ENCODE peak calls at places on chromosome 2, in eight cellular contexts. B is choroid plexus epithelial cell, L is A549, S is WERI-Rb-1, F is fibroblast of lung, Q is transverse colon, J is pancreas, W is PC-9. U is an unnamed sample.

GRCh38 chr2:30300456-30301221 is 69.3 kb downstream of the LBH start:
- DNase-seq in B (peak), L (peak), S (peak), F (peak), Q (no peak), J (no peak), W (no peak), U (no peak)

GRCh38 chr2:45640575-45640974 is 10.9 kb upstream of the PRKCE start:
- DNase-seq in B (no peak), L (no peak), S (no peak), F (no peak), Q (no peak), J (no peak), W (no peak), U (no peak)

GRCh38 chr2:96913398-96914202 is 43.7 kb upstream of the SEMA4C start:
- DNase-seq in B (no peak), L (no peak), S (no peak), F (no peak), Q (peak), J (no peak), W (no peak), U (no peak)

GRCh38 chr2:204840504-204840903 is 295.2 kb downstream of the PARD3B start:
- DNase-seq in B (no peak), L (no peak), S (no peak), F (no peak), Q (no peak), J (no peak), W (no peak), U (no peak)

GRCh38 chr2:241892299-241893137 is 23.0 kb downstream of the RTP5 start:
- DNase-seq in B (peak), L (no peak), S (peak), F (peak), Q (no peak), J (no peak), W (peak), U (peak)

GRCh38 chr2:152344561-152345195 is 9.7 kb downstream of the FMNL2 start:
- DNase-seq in B (no peak), L (no peak), S (no peak), F (no peak), Q (no peak), J (no peak), W (no peak), U (no peak)

GRCh38 chr2:151946856-151947523 is 118.8 kb upstream of the ARL5A start:
- DNase-seq in B (peak), L (peak), S (peak), F (peak), Q (peak), J (peak), W (no peak), U (peak)

GRCh38 chr2:134207589-134208209 is 46.2 kb upstream of the MGAT5 start:
- DNase-seq in B (peak), L (peak), S (peak), F (peak), Q (peak), J (peak), W (peak), U (peak)

GRCh38 chr2:65458999-65459398 is 26.6 kb upstream of the SPRED2 start:
- DNase-seq in B (no peak), L (no peak), S (no peak), F (peak), Q (no peak), J (no peak), W (no peak), U (peak)

GRCh38 chr2:237354930-237355329 is 59.0 kb downstream of the COL6A3 start:
- DNase-seq in B (peak), L (no peak), S (no peak), F (peak), Q (no peak), J (no peak), W (peak), U (peak)

GRCh38 chr2:142756430-142756829 is 121.0 kb upstream of the KYNU start:
- DNase-seq in B (peak), L (no peak), S (no peak), F (peak), Q (no peak), J (no peak), W (no peak), U (peak)

GRCh38 chr2:43067254-43068052 is 159.0 kb downstream of the ZFP36L2 start:
- DNase-seq in B (no peak), L (no peak), S (no peak), F (no peak), Q (peak), J (no peak), W (no peak), U (no peak)

GRCh38 chr2:8412082-8412481 is 269.8 kb upstream of the ID2 start:
- DNase-seq in B (no peak), L (peak), S (no peak), F (peak), Q (peak), J (peak), W (no peak), U (peak)

GRCh38 chr2:99811544-99811943 is 321.7 kb upstream of the REV1 start:
- DNase-seq in B (peak), L (no peak), S (no peak), F (peak), Q (no peak), J (no peak), W (no peak), U (peak)

GRCh38 chr2:14285812-14286211 is 346.7 kb upstream of the LRATD1 start:
- DNase-seq in B (no peak), L (no peak), S (no peak), F (no peak), Q (no peak), J (no peak), W (no peak), U (no peak)

GRCh38 chr2:237306787-237307170 is 107.2 kb downstream of the COL6A3 start:
- DNase-seq in B (no peak), L (no peak), S (no peak), F (peak), Q (no peak), J (no peak), W (no peak), U (peak)

GRCh38 chr2:70354264-70354949 is 52.5 kb upstream of the FAM136A start:
- DNase-seq in B (no peak), L (no peak), S (no peak), F (peak), Q (no peak), J (no peak), W (no peak), U (peak)

GRCh38 chr2:95299961-95300360 is 2.8 kb downstream of the KCNIP3 start:
- DNase-seq in B (no peak), L (no peak), S (no peak), F (no peak), Q (no peak), J (no peak), W (no peak), U (no peak)

GRCh38 chr2:62568983-62569837 is 63.2 kb upstream of the TMEM17 start:
- DNase-seq in B (peak), L (peak), S (no peak), F (peak), Q (no peak), J (no peak), W (no peak), U (no peak)

GRCh38 chr2:181300600-181301291 is 156.4 kb upstream of the ITGA4 start:
- DNase-seq in B (no peak), L (no peak), S (no peak), F (no peak), Q (no peak), J (no peak), W (no peak), U (no peak)

GRCh38 chr2:12278217-12278755 is 438.4 kb upstream of the TRIB2 start:
- DNase-seq in B (peak), L (no peak), S (no peak), F (peak), Q (no peak), J (no peak), W (no peak), U (no peak)

GRCh38 chr2:224971214-224971613 is 71.1 kb downstream of the DOCK10 start:
- DNase-seq in B (no peak), L (no peak), S (no peak), F (no peak), Q (peak), J (no peak), W (peak), U (no peak)

GRCh38 chr2:121613774-121614173 is 35.5 kb downstream of the CLASP1 start:
- DNase-seq in B (no peak), L (no peak), S (no peak), F (no peak), Q (no peak), J (no peak), W (no peak), U (no peak)

GRCh38 chr2:143426296-143426695 is 297.1 kb downstream of the ARHGAP15 start:
- DNase-seq in B (peak), L (no peak), S (no peak), F (peak), Q (no peak), J (no peak), W (no peak), U (peak)

GRCh38 chr2:127400897-127401756 is 13.4 kb upstream of the MAP3K2 start:
- DNase-seq in B (peak), L (peak), S (no peak), F (peak), Q (peak), J (no peak), W (peak), U (peak)

GRCh38 chr2:71453404-71454220 is at the start of gene DYSF:
- DNase-seq in B (peak), L (no peak), S (no peak), F (peak), Q (peak), J (peak), W (peak), U (peak)

GRCh38 chr2:25528173-25528572 is 145.2 kb downstream of the DTNB start:
- DNase-seq in B (peak), L (no peak), S (no peak), F (peak), Q (no peak), J (no peak), W (no peak), U (peak)

GRCh38 chr2:43051316-43051715 is 175.1 kb downstream of the ZFP36L2 start:
- DNase-seq in B (peak), L (peak), S (no peak), F (peak), Q (peak), J (no peak), W (peak), U (peak)

GRCh38 chr2:225534697-225535096 is 135.2 kb downstream of the NYAP2 start:
- DNase-seq in B (no peak), L (no peak), S (no peak), F (no peak), Q (no peak), J (no peak), W (no peak), U (peak)

GRCh38 chr2:29238497-29238896 is 123.3 kb downstream of the CLIP4 start:
- DNase-seq in B (peak), L (peak), S (peak), F (no peak), Q (no peak), J (peak), W (peak), U (peak)

GRCh38 chr2:41872646-41873045 is 175.2 kb upstream of the PKDCC start:
- DNase-seq in B (peak), L (no peak), S (no peak), F (peak), Q (no peak), J (no peak), W (no peak), U (peak)

GRCh38 chr2:15527074-15527739 is 33.9 kb downstream of the NBAS start:
- DNase-seq in B (no peak), L (no peak), S (peak), F (no peak), Q (no peak), J (no peak), W (no peak), U (no peak)

GRCh38 chr2:85457043-85457442 is 38.5 kb downstream of the SH2D6 start:
- DNase-seq in B (no peak), L (no peak), S (no peak), F (no peak), Q (no peak), J (no peak), W (no peak), U (no peak)

GRCh38 chr2:85458611-85459563 is 40.4 kb downstream of the SH2D6 start:
- DNase-seq in B (no peak), L (no peak), S (no peak), F (peak), Q (no peak), J (no peak), W (no peak), U (peak)

GRCh38 chr2:85452237-85452636 is 33.7 kb downstream of the SH2D6 start:
- DNase-seq in B (no peak), L (no peak), S (no peak), F (no peak), Q (no peak), J (peak), W (no peak), U (no peak)

GRCh38 chr2:85457877-85458316 is 39.4 kb downstream of the SH2D6 start:
- DNase-seq in B (no peak), L (no peak), S (no peak), F (peak), Q (peak), J (no peak), W (peak), U (peak)

DNA sequence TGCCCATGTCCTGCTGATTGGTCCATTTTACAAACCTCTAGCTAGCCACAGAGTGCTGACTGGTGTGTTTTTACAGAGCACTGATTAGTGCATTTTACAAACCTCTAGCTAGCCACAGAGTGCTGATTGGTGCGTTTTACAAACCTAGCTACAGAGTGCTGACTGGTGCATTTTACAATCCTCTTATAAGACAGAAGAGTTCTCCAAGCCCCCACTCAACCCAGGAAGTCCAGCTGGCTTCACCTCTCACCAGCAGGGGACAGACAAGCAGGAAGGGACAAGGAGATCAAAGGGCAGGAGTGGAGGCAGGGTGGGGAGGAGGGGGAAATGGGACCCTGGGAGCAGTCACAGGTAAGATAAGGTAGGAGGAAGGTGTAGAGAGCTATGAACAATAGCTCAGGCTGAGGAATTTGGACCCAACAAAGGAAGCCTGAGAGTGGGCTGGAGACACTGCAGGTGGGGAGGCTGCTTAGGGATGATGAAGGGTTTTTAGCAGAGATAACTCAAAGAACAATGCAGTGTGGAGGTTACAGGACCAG is 37.1 kb downstream of the SH2D6 start:
- DNase-seq in B (no peak), L (no peak), S (peak), F (no peak), Q (no peak), J (no peak), W (no peak), U (no peak)
- TF ChIP-seq CTCF in B (no peak), L (no peak), S (peak), F (no peak), Q (no peak), J (no peak), W (no peak), U (no peak)

DNA sequence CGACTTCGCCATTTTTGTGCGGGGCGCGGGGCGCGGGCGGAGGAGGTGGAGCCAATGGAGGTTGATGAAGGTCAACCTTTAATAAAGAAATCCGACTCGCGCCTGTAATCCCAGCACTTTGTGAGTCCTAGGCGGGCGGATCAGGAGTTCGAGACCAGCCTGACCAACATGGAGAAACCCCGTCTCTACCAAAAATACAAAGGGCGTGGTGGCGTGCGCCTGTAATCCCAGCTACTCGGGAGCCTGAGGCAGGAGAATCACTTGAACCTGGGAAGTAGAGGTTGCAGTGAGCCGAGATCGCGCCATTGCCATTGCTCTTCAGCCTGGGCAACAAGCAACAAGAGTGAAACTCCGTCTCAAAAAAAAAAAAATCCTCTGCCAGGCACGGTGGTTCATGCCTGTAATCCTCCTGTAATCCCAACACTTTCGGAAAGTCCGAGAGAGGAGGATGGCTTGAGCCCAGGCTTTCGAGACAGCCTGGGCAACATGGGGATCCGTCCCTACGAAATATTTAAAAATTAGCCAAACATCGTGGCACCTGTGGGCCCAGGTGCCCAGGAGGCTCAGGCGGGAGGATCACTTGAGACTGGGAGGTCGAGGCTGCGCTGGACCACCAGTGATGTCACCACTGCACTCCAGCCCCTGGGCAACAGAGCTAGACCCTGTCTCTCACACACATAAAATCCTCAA is 490 bp upstream of the PREB start:
- DNase-seq in B (no peak), L (no peak), S (no peak), F (no peak), Q (no peak), J (no peak), W (no peak), U (no peak)
- H3K4me3 ChIP-seq in B (peak), L (peak), S (peak), F (no peak), Q (peak), J (peak), W (peak), U (peak)

GRCh38 chr2:218856896-218857243 is 2.7 kb upstream of the WNT6 start:
- DNase-seq in B (no peak), L (no peak), S (no peak), F (no peak), Q (no peak), J (no peak), W (no peak), U (no peak)

GRCh38 chr2:218854860-218855259 is 4.7 kb upstream of the WNT6 start:
- DNase-seq in B (no peak), L (no peak), S (no peak), F (no peak), Q (no peak), J (no peak), W (no peak), U (no peak)

GRCh38 chr2:218855305-218856167 is 4.1 kb upstream of the WNT6 start:
- DNase-seq in B (no peak), L (no peak), S (peak), F (no peak), Q (no peak), J (no peak), W (no peak), U (no peak)

GRCh38 chr2:218857371-218858137 is 2.1 kb upstream of the WNT6 start:
- DNase-seq in B (no peak), L (no peak), S (no peak), F (no peak), Q (no peak), J (no peak), W (no peak), U (no peak)

GRCh38 chr2:218856168-218856895 is 3.3 kb upstream of the WNT6 start:
- DNase-seq in B (no peak), L (no peak), S (no peak), F (no peak), Q (no peak), J (no peak), W (no peak), U (no peak)
- TF ChIP-seq CTCF in B (no peak), L (no peak), S (no peak), F (no peak), Q (no peak), J (no peak), W (no peak), U (no peak)

DNA sequence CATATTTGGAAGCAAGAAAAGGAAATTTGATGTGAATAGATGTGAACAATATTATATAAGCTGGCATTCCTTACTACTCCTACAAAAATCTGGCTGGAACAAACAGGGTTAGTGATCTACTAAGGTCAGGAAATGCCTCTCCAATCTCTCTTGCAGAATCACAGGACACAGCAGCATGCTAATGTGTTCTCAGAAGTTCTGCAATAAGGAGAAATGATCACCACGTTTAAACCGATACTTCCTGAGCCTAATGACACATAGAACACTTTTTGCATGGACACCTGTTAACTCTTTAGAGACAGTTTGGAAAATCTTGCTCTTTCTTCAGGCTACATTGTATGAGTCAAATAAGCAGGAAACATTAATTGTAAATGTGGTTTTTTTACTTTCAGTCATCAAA is 89.6 kb upstream of the MAP3K20 start:
- DNase-seq in B (peak), L (no peak), S (no peak), F (peak), Q (no peak), J (no peak), W (no peak), U (no peak)
- H3K4me3 ChIP-seq in B (no peak), L (no peak), S (no peak), F (no peak), Q (no peak), J (no peak), W (peak), U (no peak)

GRCh38 chr2:48442610-48443360 is 87.2 kb upstream of the STON1 start:
- DNase-seq in B (no peak), L (no peak), S (no peak), F (no peak), Q (no peak), J (no peak), W (no peak), U (no peak)

GRCh38 chr2:48435909-48436308 is 94.0 kb upstream of the STON1 start:
- DNase-seq in B (no peak), L (no peak), S (no peak), F (peak), Q (no peak), J (no peak), W (no peak), U (peak)

GRCh38 chr2:48438266-48438665 is 91.7 kb upstream of the STON1 start:
- DNase-seq in B (no peak), L (no peak), S (no peak), F (no peak), Q (no peak), J (no peak), W (no peak), U (no peak)

GRCh38 chr2:48440103-48440390 is 89.9 kb upstream of the STON1 start:
- DNase-seq in B (no peak), L (peak), S (no peak), F (no peak), Q (no peak), J (no peak), W (no peak), U (no peak)

GRCh38 chr2:48439102-48439501 is 90.9 kb upstream of the STON1 start:
- DNase-seq in B (peak), L (no peak), S (no peak), F (no peak), Q (no peak), J (no peak), W (no peak), U (no peak)
- TF ChIP-seq CTCF in B (no peak), L (no peak), S (no peak), F (no peak), Q (no peak), J (no peak), W (no peak), U (no peak)

GRCh38 chr2:27489498-27490397 is at the start of gene IFT172:
- DNase-seq in B (peak), L (peak), S (peak), F (peak), Q (peak), J (peak), W (peak), U (peak)
- H3K4me3 ChIP-seq in B (peak), L (peak), S (peak), F (peak), Q (peak), J (peak), W (peak), U (peak)

GRCh38 chr2:235286624-235287368 is 207.0 kb upstream of the AGAP1 start:
- DNase-seq in B (peak), L (no peak), S (no peak), F (no peak), Q (no peak), J (no peak), W (no peak), U (peak)
- TF ChIP-seq CTCF in B (no peak), L (no peak), S (no peak), F (no peak), Q (no peak), J (no peak), W (no peak), U (no peak)

GRCh38 chr2:200378652-200379290 is 72.3 kb downstream of the SPATS2L start:
- DNase-seq in B (no peak), L (no peak), S (no peak), F (peak), Q (no peak), J (no peak), W (no peak), U (peak)

GRCh38 chr2:200380139-200380561 is 73.7 kb downstream of the SPATS2L start:
- DNase-seq in B (no peak), L (no peak), S (no peak), F (peak), Q (no peak), J (no peak), W (no peak), U (no peak)

GRCh38 chr2:200377774-200378336 is 71.4 kb downstream of the SPATS2L start:
- DNase-seq in B (no peak), L (no peak), S (no peak), F (no peak), Q (peak), J (peak), W (peak), U (no peak)

GRCh38 chr2:200380833-200381542 is 74.5 kb downstream of the SPATS2L start:
- DNase-seq in B (peak), L (no peak), S (no peak), F (peak), Q (no peak), J (no peak), W (no peak), U (peak)

GRCh38 chr2:200379481-200380120 is 73.1 kb downstream of the SPATS2L start:
- DNase-seq in B (no peak), L (no peak), S (no peak), F (no peak), Q (no peak), J (no peak), W (no peak), U (no peak)
- H3K4me3 ChIP-seq in B (no peak), L (no peak), S (no peak), F (no peak), Q (no peak), J (no peak), W (peak), U (no peak)